ENCODE peak calls at places on chromosomes 5 and 9, in seven cellular contexts. One of them, this sample, is unnamed.

GRCh38 chr9:94250456-94250855 is 8.6 kb upstream of the ZNF169 start:
- DNase-seq in tibial artery: no peak
- DNase-seq in NCI-H2029: no peak
- DNase-seq in WTC11: no peak
- DNase-seq in BJ: no peak
- DNase-seq in cardiac muscle cell: no peak
- DNase-seq in Caki2: no peak
- DNase-seq in this sample: no peak

GRCh38 chr5:164881442-164881841 is 1376.0 kb downstream of the MAT2B start:
- DNase-seq in tibial artery: no peak
- DNase-seq in NCI-H2029: no peak
- DNase-seq in WTC11: no peak
- DNase-seq in BJ: no peak
- DNase-seq in cardiac muscle cell: no peak
- DNase-seq in Caki2: no peak
- DNase-seq in this sample: no peak

GRCh38 chr5:100667021-100667671 is 132.0 kb downstream of the FAM174A start:
- DNase-seq in tibial artery: no peak
- DNase-seq in NCI-H2029: no peak
- DNase-seq in WTC11: no peak
- DNase-seq in BJ: no peak
- DNase-seq in cardiac muscle cell: no peak
- DNase-seq in Caki2: no peak
- DNase-seq in this sample: no peak

GRCh38 chr9:74643303-74643933 is 146.3 kb downstream of the RORB start:
- DNase-seq in tibial artery: no peak
- DNase-seq in NCI-H2029: peak
- DNase-seq in WTC11: no peak
- DNase-seq in BJ: no peak
- DNase-seq in cardiac muscle cell: no peak
- DNase-seq in Caki2: no peak
- DNase-seq in this sample: no peak

GRCh38 chr5:148998174-148998797 is 64.6 kb downstream of the SH3TC2 start:
- DNase-seq in tibial artery: no peak
- DNase-seq in NCI-H2029: peak
- DNase-seq in WTC11: no peak
- DNase-seq in BJ: no peak
- DNase-seq in cardiac muscle cell: peak
- DNase-seq in Caki2: peak
- DNase-seq in this sample: no peak

GRCh38 chr5:171365351-171365750 is 22.3 kb upstream of the NPM1 start:
- DNase-seq in tibial artery: no peak
- DNase-seq in NCI-H2029: no peak
- DNase-seq in WTC11: peak
- DNase-seq in BJ: no peak
- DNase-seq in cardiac muscle cell: peak
- DNase-seq in Caki2: no peak
- DNase-seq in this sample: no peak

GRCh38 chr5:138336952-138337684 is 948 bp upstream of the FAM53C start:
- DNase-seq in tibial artery: peak
- DNase-seq in NCI-H2029: peak
- DNase-seq in WTC11: peak
- DNase-seq in BJ: no peak
- DNase-seq in cardiac muscle cell: no peak
- DNase-seq in Caki2: peak
- DNase-seq in this sample: no peak

GRCh38 chr5:1007221-1007680 is 1.4 kb upstream of the NKD2 start:
- DNase-seq in tibial artery: peak
- DNase-seq in NCI-H2029: no peak
- DNase-seq in WTC11: peak
- DNase-seq in BJ: no peak
- DNase-seq in cardiac muscle cell: no peak
- DNase-seq in Caki2: no peak
- DNase-seq in this sample: no peak

GRCh38 chr5:14928661-14929060 is 57.1 kb upstream of the ANKH start:
- DNase-seq in tibial artery: no peak
- DNase-seq in NCI-H2029: no peak
- DNase-seq in WTC11: no peak
- DNase-seq in BJ: no peak
- DNase-seq in cardiac muscle cell: no peak
- DNase-seq in Caki2: no peak
- DNase-seq in this sample: no peak

GRCh38 chr5:65098393-65098792 is 329.7 kb downstream of the CWC27 start:
- DNase-seq in tibial artery: no peak
- DNase-seq in NCI-H2029: no peak
- DNase-seq in WTC11: no peak
- DNase-seq in BJ: no peak
- DNase-seq in cardiac muscle cell: no peak
- DNase-seq in Caki2: no peak
- DNase-seq in this sample: no peak

GRCh38 chr5:142872217-142872616 is 102.0 kb downstream of the ARHGAP26 start:
- DNase-seq in tibial artery: no peak
- DNase-seq in NCI-H2029: no peak
- DNase-seq in WTC11: no peak
- DNase-seq in BJ: no peak
- DNase-seq in cardiac muscle cell: no peak
- DNase-seq in Caki2: no peak
- DNase-seq in this sample: no peak

GRCh38 chr9:73200694-73201432 is 49.2 kb downstream of the ANXA1 start:
- DNase-seq in tibial artery: no peak
- DNase-seq in NCI-H2029: peak
- DNase-seq in WTC11: no peak
- DNase-seq in BJ: no peak
- DNase-seq in cardiac muscle cell: peak
- DNase-seq in Caki2: peak
- DNase-seq in this sample: no peak

GRCh38 chr5:101676646-101677045 is 619.4 kb downstream of the SLCO4C1 start:
- DNase-seq in tibial artery: no peak
- DNase-seq in NCI-H2029: no peak
- DNase-seq in WTC11: no peak
- DNase-seq in BJ: no peak
- DNase-seq in cardiac muscle cell: no peak
- DNase-seq in Caki2: no peak
- DNase-seq in this sample: no peak

GRCh38 chr9:136363106-136363605 is 388 bp downstream of the DNLZ start:
- DNase-seq in tibial artery: peak
- DNase-seq in NCI-H2029: peak
- DNase-seq in WTC11: peak
- DNase-seq in BJ: peak
- DNase-seq in cardiac muscle cell: peak
- DNase-seq in Caki2: peak
- DNase-seq in this sample: peak

GRCh38 chr9:89022071-89022721 is 30.9 kb downstream of the S1PR3 start:
- DNase-seq in tibial artery: peak
- DNase-seq in NCI-H2029: no peak
- DNase-seq in WTC11: no peak
- DNase-seq in BJ: no peak
- DNase-seq in cardiac muscle cell: peak
- DNase-seq in Caki2: no peak
- DNase-seq in this sample: peak

GRCh38 chr5:178348356-178349146 is 115.9 kb upstream of the PHYKPL start:
- DNase-seq in tibial artery: no peak
- DNase-seq in NCI-H2029: no peak
- DNase-seq in WTC11: no peak
- DNase-seq in BJ: no peak
- DNase-seq in cardiac muscle cell: no peak
- DNase-seq in Caki2: no peak
- DNase-seq in this sample: no peak

GRCh38 chr9:87148391-87149237 is 201.3 kb upstream of the GAS1 start:
- DNase-seq in tibial artery: peak
- DNase-seq in NCI-H2029: no peak
- DNase-seq in WTC11: peak
- DNase-seq in BJ: peak
- DNase-seq in cardiac muscle cell: peak
- DNase-seq in Caki2: peak
- DNase-seq in this sample: peak

GRCh38 chr5:132866342-132867045 is at the start of the genes GDF9 and UQCRQ:
- DNase-seq in tibial artery: peak
- DNase-seq in NCI-H2029: peak
- DNase-seq in WTC11: peak
- DNase-seq in BJ: peak
- DNase-seq in cardiac muscle cell: peak
- DNase-seq in Caki2: peak
- DNase-seq in this sample: peak

GRCh38 chr9:88988796-88989641 is 2.2 kb upstream of the S1PR3 start:
- DNase-seq in tibial artery: peak
- DNase-seq in NCI-H2029: no peak
- DNase-seq in WTC11: no peak
- DNase-seq in BJ: peak
- DNase-seq in cardiac muscle cell: no peak
- DNase-seq in Caki2: peak
- DNase-seq in this sample: peak